ENCODE peak calls at places on chromosomes 4 and X, in six cellular contexts. L, V, B, S, W and F are unnamed samples.

GRCh38 chr4:35934370-35934981 is 309.8 kb downstream of the ARAP2 start:
- DNase-seq in L (no peak), V (peak; percentile 63), B (peak; percentile 9), S (peak; percentile 1), W (no peak), F (no peak)

GRCh38 chrX:57481514-57481913 is 110.3 kb upstream of the ZXDB start:
- DNase-seq in L (no peak), V (no peak), B (no peak), S (no peak), W (no peak), F (no peak)

GRCh38 chr4:85127653-85128052 is 161.2 kb upstream of the WDFY3 start:
- DNase-seq in L (no peak), V (peak; percentile 36), B (peak; percentile 52), S (peak; percentile 15), W (no peak), F (peak; percentile 38)

GRCh38 chrX:133745361-133745760 is 240.0 kb downstream of the GPC3 start:
- DNase-seq in L (no peak), V (no peak), B (no peak), S (no peak), W (no peak), F (no peak)

GRCh38 chrX:774536-774935 is 143.9 kb downstream of the SHOX start:
- DNase-seq in L (no peak), V (no peak), B (no peak), S (no peak), W (peak; percentile 12), F (no peak)

GRCh38 chr4:94175553-94176260 is 32.0 kb upstream of the SMARCAD1 start:
- DNase-seq in L (no peak), V (no peak), B (no peak), S (no peak), W (no peak), F (no peak)

GRCh38 chrX:68719904-68720614 is 72.6 kb downstream of the STARD8 start:
- DNase-seq in L (no peak), V (no peak), B (peak; percentile 16), S (no peak), W (no peak), F (no peak)

GRCh38 chrX:17549005-17549685 is 174.1 kb downstream of the NHS start:
- DNase-seq in L (no peak), V (no peak), B (no peak), S (no peak), W (no peak), F (no peak)

GRCh38 chr4:5036239-5036638 is 15.0 kb upstream of the STK32B start:
- DNase-seq in L (no peak), V (peak; percentile 18), B (no peak), S (peak; percentile 14), W (no peak), F (no peak)

GRCh38 chr4:40576651-40577480 is 52.8 kb downstream of the RBM47 start:
- DNase-seq in L (peak; percentile 49), V (peak; percentile 93), B (peak; percentile 98), S (peak; percentile 48), W (peak; percentile 93), F (peak; percentile 19)

GRCh38 chr4:76984788-76985211 is 35.2 kb downstream of the SEPTIN11 start:
- DNase-seq in L (peak; percentile 44), V (peak; percentile 88), B (no peak), S (peak; percentile 100), W (no peak), F (no peak)

GRCh38 chr4:181690498-181690897 is 552.7 kb upstream of the TENM3 start:
- DNase-seq in L (no peak), V (no peak), B (no peak), S (no peak), W (no peak), F (no peak)

GRCh38 chr4:82704156-82704555 is 94.4 kb downstream of the SCD5 start:
- DNase-seq in L (no peak), V (no peak), B (no peak), S (peak; percentile 33), W (no peak), F (no peak)

GRCh38 chr4:147854154-147854553 is 122.3 kb downstream of the ARHGAP10 start:
- DNase-seq in L (no peak), V (no peak), B (no peak), S (no peak), W (no peak), F (no peak)

GRCh38 chr4:112058433-112058832 is 86.8 kb upstream of the FAM241A start:
- DNase-seq in L (no peak), V (no peak), B (no peak), S (peak; percentile 28), W (no peak), F (no peak)

GRCh38 chrX:106672527-106672926 is 54.0 kb upstream of the RNF128 start:
- DNase-seq in L (no peak), V (no peak), B (no peak), S (no peak), W (no peak), F (no peak)

GRCh38 chrX:15786930-15787329 is 3.4 kb upstream of the ZRSR2 start:
- DNase-seq in L (no peak), V (no peak), B (no peak), S (no peak), W (no peak), F (no peak)

GRCh38 chr4:100184787-100185186 is 5.5 kb downstream of the DDIT4L start:
- DNase-seq in L (no peak), V (no peak), B (no peak), S (no peak), W (no peak), F (no peak)

GRCh38 chrX:107447642-107448041 is 1.8 kb upstream of the FRMPD3 start:
- DNase-seq in L (no peak), V (no peak), B (no peak), S (no peak), W (no peak), F (no peak)

GRCh38 chr4:95835672-95836071 is 4.2 kb upstream of the PDHA2 start:
- DNase-seq in L (no peak), V (peak; percentile 68), B (peak; percentile 15), S (no peak), W (no peak), F (peak; percentile 22)

GRCh38 chr4:16483540-16483939 is 257.3 kb upstream of the TAPT1 start:
- DNase-seq in L (no peak), V (no peak), B (no peak), S (no peak), W (no peak), F (no peak)

GRCh38 chr4:77843628-77844027 is 19.0 kb upstream of the MRPL1 start:
- DNase-seq in L (no peak), V (no peak), B (no peak), S (no peak), W (no peak), F (no peak)

DNA sequence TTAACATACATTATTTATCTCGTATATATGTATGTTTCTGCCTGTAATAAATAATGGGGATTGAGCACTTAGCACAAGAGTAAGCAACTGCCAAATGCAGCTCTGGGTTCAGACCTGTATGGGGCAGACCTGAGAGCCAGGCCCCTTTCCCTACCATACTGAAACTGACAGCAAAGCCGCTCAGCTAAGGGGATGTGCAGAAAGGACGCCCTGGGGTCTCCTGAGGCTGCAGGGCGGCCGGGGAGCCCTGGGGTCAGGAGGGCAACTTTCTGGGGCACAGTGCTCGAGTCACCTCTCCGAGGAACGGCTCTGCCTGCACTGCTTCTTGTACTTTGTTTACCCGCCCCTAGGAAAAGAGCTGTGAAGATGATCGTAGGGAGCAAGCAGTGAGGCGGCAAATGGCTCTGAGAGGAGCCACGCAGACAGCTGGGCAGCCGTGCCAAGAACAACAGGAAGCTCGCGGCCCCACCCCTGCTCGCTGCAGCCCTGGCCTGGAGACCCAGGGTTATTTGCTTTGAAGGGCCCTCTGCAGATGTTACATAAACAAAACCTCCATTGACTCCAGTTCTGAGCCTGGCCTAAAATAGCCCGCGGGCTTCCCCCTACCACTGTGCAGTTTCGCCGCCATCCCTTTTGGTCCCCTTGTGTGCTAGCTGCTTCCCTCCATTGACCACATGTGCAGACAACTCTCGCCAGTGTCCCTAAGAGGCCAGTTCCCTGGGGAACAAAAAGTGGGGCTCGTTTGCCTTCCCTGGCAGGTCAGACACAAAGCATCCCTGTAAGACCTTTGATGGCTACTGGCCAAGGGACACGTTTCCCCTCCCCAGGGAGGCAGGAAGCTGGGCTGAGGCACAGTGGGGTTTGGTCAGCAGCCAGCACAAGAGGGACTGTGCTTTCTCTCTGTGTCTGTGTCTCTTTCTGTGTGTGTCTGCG is 111.3 kb upstream of the LNX1 start:
- DNase-seq in L (peak; percentile 89), V (peak; percentile 68), B (peak; percentile 70), S (peak; percentile 79), W (peak; percentile 78), F (no peak)
- TF ChIP-seq CTCF in L (peak; percentile 38), V (peak; percentile 18), B (no peak), S (no peak), W (peak; percentile 12), F (no peak)

GRCh38 chrX:12567857-12568256 is 223.4 kb upstream of the PRPS2 start:
- DNase-seq in L (no peak), V (no peak), B (peak; percentile 12), S (no peak), W (no peak), F (no peak)
- TF ChIP-seq CTCF in L (peak; percentile 64), V (peak; percentile 58), B (peak; percentile 48), S (peak; percentile 65), W (peak; percentile 55), F (peak; percentile 43)

GRCh38 chr4:7158081-7158750 is 34.1 kb upstream of the SORCS2 start:
- DNase-seq in L (no peak), V (no peak), B (no peak), S (no peak), W (peak; percentile 17), F (no peak)

GRCh38 chr4:7155611-7156071 is 36.7 kb upstream of the SORCS2 start:
- DNase-seq in L (peak; percentile 31), V (no peak), B (no peak), S (no peak), W (peak; percentile 53), F (no peak)

GRCh38 chr4:7157666-7158065 is 34.7 kb upstream of the SORCS2 start:
- DNase-seq in L (no peak), V (no peak), B (no peak), S (no peak), W (peak; percentile 21), F (no peak)

GRCh38 chr4:7157140-7157488 is 35.2 kb upstream of the SORCS2 start:
- DNase-seq in L (no peak), V (no peak), B (no peak), S (no peak), W (peak; percentile 44), F (no peak)

GRCh38 chr4:7156273-7157139 is 35.8 kb upstream of the SORCS2 start:
- DNase-seq in L (peak; percentile 41), V (peak; percentile 51), B (peak; percentile 27), S (peak; percentile 26), W (peak; percentile 56), F (peak; percentile 40)
- TF ChIP-seq CTCF in L (peak; percentile 77), V (peak; percentile 43), B (peak; percentile 8), S (peak; percentile 59), W (peak; percentile 61), F (peak; percentile 52)

DNA sequence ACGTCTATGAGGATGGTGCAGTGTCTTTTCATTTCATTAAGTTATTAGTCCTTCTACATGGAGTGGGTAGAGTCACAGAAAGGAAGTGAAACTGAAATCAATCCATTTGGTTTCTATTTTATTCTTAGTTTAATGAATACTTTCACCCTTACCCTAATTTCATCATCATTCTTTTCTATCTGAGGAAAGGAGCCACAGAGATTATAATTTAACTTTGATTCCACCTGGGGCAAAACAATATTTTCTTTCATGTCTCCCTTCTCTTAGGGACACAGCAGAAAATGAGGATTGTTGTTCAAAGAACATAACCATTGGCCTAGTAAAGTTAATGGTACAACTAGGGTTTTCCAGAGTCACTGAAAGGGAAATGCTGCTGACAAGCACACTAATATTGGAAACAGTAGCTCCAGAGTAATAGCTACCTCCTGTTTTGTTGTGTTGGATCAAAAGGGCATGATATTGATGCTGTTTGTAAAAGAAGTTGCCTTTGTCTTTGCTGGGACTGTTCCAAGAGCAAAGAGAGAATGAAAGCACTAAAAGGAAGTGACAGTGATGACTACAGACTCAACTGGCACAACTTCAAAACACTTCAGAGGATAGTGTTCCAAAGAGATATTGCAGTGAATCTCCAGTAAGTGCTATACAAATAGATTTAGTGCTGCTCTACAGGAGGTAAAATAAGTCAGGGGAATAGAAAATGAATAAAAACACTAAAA is 247.1 kb upstream of the PITX2 start:
- DNase-seq in L (no peak), V (no peak), B (peak; percentile 1), S (peak; percentile 66), W (no peak), F (no peak)
- TF ChIP-seq CTCF in L (no peak), V (no peak), B (no peak), S (no peak), W (no peak), F (no peak)